ENCODE peak calls at places on chromosomes 4 and X, in five cellular contexts. One of them, this sample, is unnamed. For H3K4me1, the result is how much of the 10 kb centered on the place peaks cover.

GRCh38 chr4:40924096-40924792 is 174.5 kb downstream of the NSUN7 start:
- DNase-seq in mammary epithelial cell: no peak
- DNase-seq in H9: peak
- DNase-seq in endothelial cell of umbilical vein: peak
- DNase-seq in K562: peak
- DNase-seq in this sample: peak

GRCh38 chr4:2388430-2389182 is 29.8 kb downstream of the ZFYVE28 start:
- DNase-seq in mammary epithelial cell: no peak
- DNase-seq in H9: no peak
- DNase-seq in endothelial cell of umbilical vein: no peak
- DNase-seq in K562: no peak
- DNase-seq in this sample: no peak

GRCh38 chrX:19564606-19565005 is 49.3 kb upstream of the MAP3K15 start:
- DNase-seq in mammary epithelial cell: no peak
- DNase-seq in H9: no peak
- DNase-seq in endothelial cell of umbilical vein: no peak
- DNase-seq in K562: no peak
- DNase-seq in this sample: no peak

GRCh38 chrX:17814557-17814956 is 46.5 kb downstream of the RAI2 start:
- DNase-seq in mammary epithelial cell: peak
- DNase-seq in H9: no peak
- DNase-seq in endothelial cell of umbilical vein: no peak
- DNase-seq in K562: no peak
- DNase-seq in this sample: no peak

GRCh38 chr4:164239976-164240375 is 514.0 kb upstream of the SMIM31 start:
- DNase-seq in mammary epithelial cell: no peak
- DNase-seq in H9: no peak
- DNase-seq in endothelial cell of umbilical vein: no peak
- DNase-seq in K562: no peak
- DNase-seq in this sample: no peak

GRCh38 chr4:6257243-6258025 is 12.2 kb upstream of the WFS1 start:
- DNase-seq in mammary epithelial cell: no peak
- DNase-seq in H9: peak
- DNase-seq in endothelial cell of umbilical vein: peak
- DNase-seq in K562: no peak
- DNase-seq in this sample: no peak

GRCh38 chrX:3142259-3143042 is 101.2 kb downstream of the ARSF start:
- DNase-seq in mammary epithelial cell: no peak
- DNase-seq in H9: no peak
- DNase-seq in endothelial cell of umbilical vein: no peak
- DNase-seq in K562: no peak
- DNase-seq in this sample: peak

GRCh38 chrX:48617542-48618340 is 20.4 kb downstream of the WDR13 start:
- DNase-seq in mammary epithelial cell: no peak
- DNase-seq in H9: no peak
- DNase-seq in endothelial cell of umbilical vein: peak
- DNase-seq in K562: peak
- DNase-seq in this sample: no peak

GRCh38 chr4:183295711-183296110 is 24.4 kb downstream of the CLDN22 start:
- DNase-seq in mammary epithelial cell: no peak
- DNase-seq in H9: no peak
- DNase-seq in endothelial cell of umbilical vein: no peak
- DNase-seq in K562: no peak
- DNase-seq in this sample: no peak

GRCh38 chr4:11328401-11328800 is 100.3 kb downstream of the HS3ST1 start:
- DNase-seq in mammary epithelial cell: no peak
- DNase-seq in H9: no peak
- DNase-seq in endothelial cell of umbilical vein: no peak
- DNase-seq in K562: no peak
- DNase-seq in this sample: no peak

GRCh38 chrX:13473666-13474516 is 95.5 kb upstream of the EGFL6 start:
- DNase-seq in mammary epithelial cell: no peak
- DNase-seq in H9: no peak
- DNase-seq in endothelial cell of umbilical vein: no peak
- DNase-seq in K562: no peak
- DNase-seq in this sample: no peak
- H3K4me2 ChIP-seq in mammary epithelial cell: no peak
- H3K4me2 ChIP-seq in H9: no peak
- H3K4me2 ChIP-seq in endothelial cell of umbilical vein: no peak
- H3K4me2 ChIP-seq in K562: no peak
- H3K4me2 ChIP-seq in this sample: no peak

GRCh38 chr4:107018336-107018735 is 17.8 kb downstream of the DKK2 start:
- DNase-seq in mammary epithelial cell: no peak
- DNase-seq in H9: no peak
- DNase-seq in endothelial cell of umbilical vein: no peak
- DNase-seq in K562: no peak
- DNase-seq in this sample: no peak
- H3K4me1 ChIP-seq in mammary epithelial cell: under half
- H3K4me1 ChIP-seq in H9: under half
- H3K4me1 ChIP-seq in endothelial cell of umbilical vein: under half
- H3K4me1 ChIP-seq in K562: under half
- H3K4me1 ChIP-seq in this sample: under half

DNA sequence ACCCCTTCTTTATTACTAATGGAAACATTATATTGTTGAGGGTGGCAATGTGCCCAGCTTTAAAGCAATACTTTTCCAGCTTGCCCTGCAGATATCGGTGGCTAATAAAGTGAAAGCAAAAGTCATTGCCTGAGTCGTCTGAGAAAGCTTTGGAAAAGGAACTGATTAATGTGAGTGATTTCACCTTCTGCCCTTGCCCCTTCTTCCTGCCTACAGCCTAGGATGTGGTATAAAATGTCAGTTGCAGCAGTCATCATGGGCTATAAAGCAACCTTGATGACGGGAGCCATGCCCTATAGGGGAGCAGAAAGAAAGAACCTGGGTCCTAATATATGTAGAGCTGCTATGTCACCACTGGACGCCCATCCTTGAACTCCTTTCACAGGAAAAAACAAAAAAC is 132.4 kb upstream of the USP9X start:
- DNase-seq in mammary epithelial cell: no peak
- DNase-seq in H9: no peak
- DNase-seq in endothelial cell of umbilical vein: peak
- DNase-seq in K562: no peak
- DNase-seq in this sample: peak
- H3K9ac ChIP-seq in mammary epithelial cell: no peak
- H3K9ac ChIP-seq in H9: no peak
- H3K9ac ChIP-seq in endothelial cell of umbilical vein: no peak
- H3K9ac ChIP-seq in K562: no peak
- H3K9ac ChIP-seq in this sample: peak

GRCh38 chrX:54492340-54492739 is 3.7 kb downstream of the FGD1 start:
- DNase-seq in mammary epithelial cell: no peak
- DNase-seq in H9: peak
- DNase-seq in endothelial cell of umbilical vein: peak
- DNase-seq in K562: no peak
- DNase-seq in this sample: no peak
- H3K4me2 ChIP-seq in mammary epithelial cell: no peak
- H3K4me2 ChIP-seq in H9: no peak
- H3K4me2 ChIP-seq in endothelial cell of umbilical vein: peak
- H3K4me2 ChIP-seq in K562: no peak
- H3K4me2 ChIP-seq in this sample: no peak

DNA sequence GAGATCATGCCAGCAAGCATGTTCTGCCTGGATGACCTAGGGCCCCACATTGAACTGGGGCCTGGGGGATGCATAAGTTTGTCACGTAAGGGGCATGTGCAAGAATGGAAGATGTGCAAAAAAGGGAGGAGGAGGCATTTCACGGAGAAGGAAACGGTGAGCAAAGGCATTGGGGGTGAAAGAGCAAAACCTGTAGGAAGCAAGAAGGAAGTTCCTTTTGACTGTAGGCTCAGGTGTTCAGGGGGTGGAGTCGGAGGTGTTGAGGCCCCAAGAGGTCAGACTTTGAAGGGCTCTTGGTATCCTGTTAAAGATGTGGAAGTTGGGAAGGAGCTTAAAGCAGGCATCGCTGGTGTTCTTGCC is 625 bp upstream of the SCARB2 start:
- DNase-seq in mammary epithelial cell: no peak
- DNase-seq in H9: peak
- DNase-seq in endothelial cell of umbilical vein: no peak
- DNase-seq in K562: no peak
- DNase-seq in this sample: no peak
- H3K4me1 ChIP-seq in mammary epithelial cell: under half
- H3K4me1 ChIP-seq in H9: under half
- H3K4me1 ChIP-seq in endothelial cell of umbilical vein: under half
- H3K4me1 ChIP-seq in K562: under half
- H3K4me1 ChIP-seq in this sample: under half

DNA sequence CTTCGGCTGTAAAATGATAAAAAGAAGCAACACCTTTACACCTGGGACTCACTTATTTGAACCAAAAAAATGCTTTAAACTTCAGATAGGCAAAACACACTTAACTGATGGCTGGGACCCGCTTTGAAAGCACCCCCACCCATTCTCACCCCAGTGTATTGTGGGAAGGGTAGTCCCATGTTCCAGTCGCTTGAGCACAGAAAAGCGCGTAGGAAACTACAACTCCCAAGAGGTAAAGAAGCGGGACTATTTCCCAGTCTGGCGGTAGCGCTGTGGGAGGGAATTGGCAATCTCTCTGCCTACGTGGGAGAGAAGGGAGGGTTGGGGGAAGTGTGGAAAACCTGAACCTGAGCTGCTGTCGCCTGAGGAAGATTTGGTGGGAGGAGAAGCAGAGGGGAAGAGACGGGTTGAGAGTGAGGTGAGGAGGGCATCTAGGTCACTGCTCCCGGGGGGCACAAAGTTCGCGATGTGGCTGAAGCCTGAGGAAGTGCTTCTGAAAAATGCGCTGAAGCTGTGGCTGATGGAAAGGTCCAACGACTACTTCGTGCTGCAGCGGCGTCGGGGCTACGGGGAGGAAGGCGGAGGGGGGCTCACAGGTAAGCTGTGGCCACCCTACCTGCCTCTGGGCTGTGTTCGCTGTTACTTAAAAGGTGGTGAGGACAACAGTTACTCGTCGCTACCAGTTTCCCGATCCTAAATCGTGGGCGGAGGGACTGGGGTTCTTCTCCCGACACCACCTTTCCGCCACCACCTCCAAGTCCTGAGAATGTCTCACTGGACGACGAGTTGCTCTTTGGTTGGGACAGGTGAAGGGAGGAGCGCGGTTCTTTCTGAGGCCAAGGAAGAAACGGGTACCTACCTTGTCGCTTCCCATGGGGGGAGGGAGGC is at the start of gene TBC1D8B:
- DNase-seq in mammary epithelial cell: peak
- DNase-seq in H9: peak
- DNase-seq in endothelial cell of umbilical vein: peak
- DNase-seq in K562: peak
- DNase-seq in this sample: no peak
- H3K9ac ChIP-seq in mammary epithelial cell: peak
- H3K9ac ChIP-seq in H9: peak
- H3K9ac ChIP-seq in endothelial cell of umbilical vein: peak
- H3K9ac ChIP-seq in K562: peak
- H3K9ac ChIP-seq in this sample: no peak

GRCh38 chr4:151946718-151947117 is 185.9 kb upstream of the GATB start:
- DNase-seq in mammary epithelial cell: no peak
- DNase-seq in H9: no peak
- DNase-seq in endothelial cell of umbilical vein: no peak
- DNase-seq in K562: no peak
- DNase-seq in this sample: peak

GRCh38 chr4:151952137-151952536 is 191.3 kb upstream of the GATB start:
- DNase-seq in mammary epithelial cell: no peak
- DNase-seq in H9: no peak
- DNase-seq in endothelial cell of umbilical vein: no peak
- DNase-seq in K562: no peak
- DNase-seq in this sample: no peak

GRCh38 chr4:151950993-151951726 is 190.4 kb upstream of the GATB start:
- DNase-seq in mammary epithelial cell: no peak
- DNase-seq in H9: no peak
- DNase-seq in endothelial cell of umbilical vein: no peak
- DNase-seq in K562: no peak
- DNase-seq in this sample: no peak

GRCh38 chr4:151951727-151952078 is 190.9 kb upstream of the GATB start:
- DNase-seq in mammary epithelial cell: no peak
- DNase-seq in H9: no peak
- DNase-seq in endothelial cell of umbilical vein: no peak
- DNase-seq in K562: no peak
- DNase-seq in this sample: no peak

GRCh38 chr4:151948351-151949016 is 187.7 kb upstream of the GATB start:
- DNase-seq in mammary epithelial cell: peak
- DNase-seq in H9: no peak
- DNase-seq in endothelial cell of umbilical vein: no peak
- DNase-seq in K562: no peak
- DNase-seq in this sample: no peak
- H3K4me2 ChIP-seq in mammary epithelial cell: peak
- H3K4me2 ChIP-seq in H9: no peak
- H3K4me2 ChIP-seq in endothelial cell of umbilical vein: no peak
- H3K4me2 ChIP-seq in K562: no peak
- H3K4me2 ChIP-seq in this sample: no peak